ENCODE peak calls at places on chromosomes 13 and 19, in eight cellular contexts. S is pons, N is KG1, K is Calu3, I is AG08396, Y is nephron progenitor cell, B is NT2/D1, Q is fibroblast of mammary gland. F is an unnamed sample.

GRCh38 chr19:48190288-48191284 is 20.1 kb downstream of the ZSWIM9 start:
- DNase-seq in S (peak), N (no peak), K (peak), I (peak), Y (peak), B (no peak), Q (peak), F (peak)

GRCh38 chr19:56423276-56423984 is 19.3 kb downstream of the ZNF583 start:
- DNase-seq in S (no peak), N (no peak), K (no peak), I (no peak), Y (no peak), B (no peak), Q (peak), F (no peak)

GRCh38 chr19:16541526-16542044 is 652 bp downstream of the CHERP start:
- DNase-seq in S (no peak), N (no peak), K (peak), I (peak), Y (peak), B (no peak), Q (peak), F (no peak)

GRCh38 chr19:1430201-1430621 is 8.0 kb upstream of the RPS15 start:
- DNase-seq in S (no peak), N (no peak), K (no peak), I (no peak), Y (no peak), B (no peak), Q (no peak), F (no peak)

GRCh38 chr13:28805193-28805819 is 14.8 kb upstream of the MTUS2 start:
- DNase-seq in S (no peak), N (peak), K (peak), I (no peak), Y (peak), B (no peak), Q (peak), F (no peak)

GRCh38 chr19:2122982-2123381 is 26.3 kb downstream of the IZUMO4 start:
- DNase-seq in S (no peak), N (no peak), K (no peak), I (no peak), Y (no peak), B (no peak), Q (no peak), F (no peak)

GRCh38 chr13:36778083-36778671 is 40.8 kb upstream of the RFXAP start:
- DNase-seq in S (no peak), N (no peak), K (no peak), I (peak), Y (peak), B (no peak), Q (peak), F (peak)

GRCh38 chr19:1521636-1522035 is 2.2 kb upstream of the PLK5 start:
- DNase-seq in S (peak), N (no peak), K (no peak), I (no peak), Y (no peak), B (no peak), Q (no peak), F (no peak)

GRCh38 chr13:109344552-109345157 is 441.7 kb downstream of the IRS2 start:
- DNase-seq in S (no peak), N (no peak), K (no peak), I (peak), Y (no peak), B (no peak), Q (peak), F (peak)

GRCh38 chr19:50796128-50796633 is 6.0 kb downstream of the ACP4 start:
- DNase-seq in S (no peak), N (no peak), K (no peak), I (no peak), Y (no peak), B (no peak), Q (no peak), F (peak)

GRCh38 chr13:77318741-77319140 is 8.2 kb downstream of the MYCBP2 start:
- DNase-seq in S (no peak), N (no peak), K (no peak), I (no peak), Y (no peak), B (no peak), Q (no peak), F (no peak)

GRCh38 chr13:33280923-33281322 is 4.6 kb downstream of the STARD13 start:
- DNase-seq in S (no peak), N (no peak), K (no peak), I (no peak), Y (no peak), B (no peak), Q (peak), F (no peak)

GRCh38 chr13:85864963-85865530 is 65.8 kb upstream of the SLITRK6 start:
- DNase-seq in S (peak), N (no peak), K (peak), I (peak), Y (no peak), B (peak), Q (peak), F (peak)

GRCh38 chr19:38262585-38263268 is 1.6 kb upstream of the SPINT2 start:
- DNase-seq in S (no peak), N (no peak), K (no peak), I (no peak), Y (no peak), B (no peak), Q (no peak), F (no peak)

GRCh38 chr19:16581971-16582343 is 9.7 kb upstream of the SLC35E1 start:
- DNase-seq in S (no peak), N (no peak), K (no peak), I (no peak), Y (no peak), B (no peak), Q (peak), F (no peak)

GRCh38 chr13:43804461-43805070 is 17.8 kb upstream of the ENOX1 start:
- DNase-seq in S (peak), N (peak), K (peak), I (peak), Y (no peak), B (no peak), Q (peak), F (peak)

GRCh38 chr13:77919351-77920294 is 992 bp upstream of the EDNRB start:
- DNase-seq in S (peak), N (no peak), K (no peak), I (peak), Y (peak), B (no peak), Q (peak), F (no peak)

GRCh38 chr13:110108348-110109139 is 198.4 kb downstream of the COL4A1 start:
- DNase-seq in S (peak), N (no peak), K (peak), I (peak), Y (peak), B (peak), Q (peak), F (peak)

GRCh38 chr13:36420437-36420891 is 11.8 kb upstream of the CCNA1 start:
- DNase-seq in S (peak), N (peak), K (peak), I (peak), Y (peak), B (peak), Q (peak), F (peak)

GRCh38 chr19:2625434-2625833 is 77.1 kb downstream of the GNG7 start:
- DNase-seq in S (peak), N (no peak), K (peak), I (no peak), Y (no peak), B (no peak), Q (no peak), F (no peak)

GRCh38 chr19:15402411-15403150 is 16.2 kb downstream of the AKAP8L start:
- DNase-seq in S (no peak), N (no peak), K (no peak), I (no peak), Y (no peak), B (no peak), Q (no peak), F (no peak)

GRCh38 chr13:85538957-85539356 is 260.3 kb downstream of the SLITRK6 start:
- DNase-seq in S (no peak), N (no peak), K (no peak), I (no peak), Y (no peak), B (no peak), Q (no peak), F (no peak)

GRCh38 chr19:49808762-49809154 is 4.3 kb downstream of the FUZ start:
- DNase-seq in S (peak), N (no peak), K (peak), I (peak), Y (peak), B (no peak), Q (peak), F (peak)

GRCh38 chr19:16232568-16232967 is 34.9 kb downstream of the AP1M1 start:
- DNase-seq in S (no peak), N (no peak), K (no peak), I (no peak), Y (no peak), B (no peak), Q (no peak), F (no peak)